ENCODE peak calls at places on chromosome 16, in five cellular contexts. J, R, H, I and A are unnamed samples.

GRCh38 chr16:28040039-28040438 is 23.5 kb downstream of the GSG1L start:
- DNase-seq in J (no peak), R (no peak), H (no peak), I (no peak), A (no peak)

GRCh38 chr16:27402964-27403600 is 1.1 kb downstream of the IL21R start:
- DNase-seq in J (no peak), R (no peak), H (no peak), I (no peak), A (no peak)

GRCh38 chr16:48272837-48273421 is 25.6 kb upstream of the ABCC11 start:
- DNase-seq in J (no peak), R (no peak), H (no peak), I (no peak), A (no peak)

GRCh38 chr16:55039931-55040330 is 109.3 kb downstream of the IRX5 start:
- DNase-seq in J (no peak), R (no peak), H (no peak), I (no peak), A (no peak)

GRCh38 chr16:371729-372521 is 1.6 kb upstream of the MRPL28 start:
- DNase-seq in J (no peak), R (no peak), H (no peak), I (no peak), A (no peak)

GRCh38 chr16:22206847-22207714 is 1.0 kb downstream of the EEF2K start:
- DNase-seq in J (peak; percentile 53), R (peak; percentile 28), H (no peak), I (peak; percentile 37), A (no peak)

GRCh38 chr16:85234310-85235235 is 122.3 kb upstream of the CIBAR2 start:
- DNase-seq in J (peak; percentile 55), R (no peak), H (no peak), I (peak; percentile 37), A (peak; percentile 73)

GRCh38 chr16:62280556-62280955 is 244.3 kb upstream of the CDH8 start:
- DNase-seq in J (no peak), R (no peak), H (no peak), I (no peak), A (no peak)

GRCh38 chr16:62289230-62289629 is 253.0 kb upstream of the CDH8 start:
- DNase-seq in J (no peak), R (no peak), H (no peak), I (no peak), A (no peak)

GRCh38 chr16:83581082-83581481 is 226.7 kb upstream of the HSBP1 start:
- DNase-seq in J (no peak), R (no peak), H (no peak), I (no peak), A (no peak)

GRCh38 chr16:73483934-73484712 is 436.2 kb upstream of the ZFHX3 start:
- DNase-seq in J (no peak), R (no peak), H (no peak), I (no peak), A (no peak)

GRCh38 chr16:2163211-2163881 is 7.8 kb downstream of the TRAF7 start:
- DNase-seq in J (peak; percentile 96), R (no peak), H (no peak), I (no peak), A (no peak)
- H3K27ac ChIP-seq in J (peak overlapping the region; percentile 74), R (no peak overlapping the region), H (peak overlapping the region; percentile 90), I (no peak overlapping the region), A (no peak overlapping the region)

DNA sequence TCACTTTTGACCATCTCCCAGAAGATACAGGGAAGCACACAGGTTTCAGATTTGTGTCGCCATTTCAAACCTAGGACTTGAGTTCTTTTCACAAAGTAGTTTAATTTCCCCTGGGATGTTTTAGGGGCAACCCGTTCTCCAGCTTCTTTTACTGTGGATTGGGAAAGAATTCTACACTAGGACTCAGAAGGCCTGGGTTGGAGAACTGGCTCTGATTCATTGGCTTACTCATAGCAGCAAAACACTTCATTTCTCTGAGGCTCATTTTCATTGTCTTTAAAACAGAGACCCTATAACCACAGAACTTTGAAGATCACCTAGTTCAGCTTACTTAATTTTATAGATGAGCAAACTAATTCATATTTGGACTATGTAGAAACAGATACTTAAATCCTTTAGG is 175.9 kb upstream of the SALL1 start:
- DNase-seq in J (no peak), R (no peak), H (no peak), I (no peak), A (peak; percentile 8)
- H3K4me3 ChIP-seq in J (no peak overlapping the region), R (no peak overlapping the region), H (no peak overlapping the region), I (no peak overlapping the region), A (no peak overlapping the region)

GRCh38 chr16:67372664-67373063 is 20.6 kb downstream of the TPPP3 start:
- DNase-seq in J (no peak), R (no peak), H (peak; percentile 12), I (peak; percentile 41), A (no peak)
- H3K27ac ChIP-seq in J (no peak overlapping the region), R (no peak overlapping the region), H (no peak overlapping the region), I (no peak overlapping the region), A (no peak overlapping the region)

GRCh38 chr16:53817812-53818211 is 113.9 kb downstream of the FTO start:
- DNase-seq in J (no peak), R (no peak), H (no peak), I (no peak), A (no peak)

GRCh38 chr16:53822936-53823529 is 119.1 kb downstream of the FTO start:
- DNase-seq in J (no peak), R (no peak), H (no peak), I (no peak), A (no peak)

GRCh38 chr16:53826658-53827057 is 122.7 kb downstream of the FTO start:
- DNase-seq in J (no peak), R (no peak), H (no peak), I (no peak), A (no peak)

GRCh38 chr16:53821487-53821886 is 117.5 kb downstream of the FTO start:
- DNase-seq in J (peak; percentile 6), R (no peak), H (no peak), I (no peak), A (no peak)

GRCh38 chr16:53821957-53822625 is 118.1 kb downstream of the FTO start:
- DNase-seq in J (peak; percentile 39), R (no peak), H (no peak), I (peak; percentile 45), A (peak; percentile 44)
- H3K4me3 ChIP-seq in J (no peak overlapping the region), R (no peak overlapping the region), H (no peak overlapping the region), I (no peak overlapping the region), A (no peak overlapping the region)

DNA sequence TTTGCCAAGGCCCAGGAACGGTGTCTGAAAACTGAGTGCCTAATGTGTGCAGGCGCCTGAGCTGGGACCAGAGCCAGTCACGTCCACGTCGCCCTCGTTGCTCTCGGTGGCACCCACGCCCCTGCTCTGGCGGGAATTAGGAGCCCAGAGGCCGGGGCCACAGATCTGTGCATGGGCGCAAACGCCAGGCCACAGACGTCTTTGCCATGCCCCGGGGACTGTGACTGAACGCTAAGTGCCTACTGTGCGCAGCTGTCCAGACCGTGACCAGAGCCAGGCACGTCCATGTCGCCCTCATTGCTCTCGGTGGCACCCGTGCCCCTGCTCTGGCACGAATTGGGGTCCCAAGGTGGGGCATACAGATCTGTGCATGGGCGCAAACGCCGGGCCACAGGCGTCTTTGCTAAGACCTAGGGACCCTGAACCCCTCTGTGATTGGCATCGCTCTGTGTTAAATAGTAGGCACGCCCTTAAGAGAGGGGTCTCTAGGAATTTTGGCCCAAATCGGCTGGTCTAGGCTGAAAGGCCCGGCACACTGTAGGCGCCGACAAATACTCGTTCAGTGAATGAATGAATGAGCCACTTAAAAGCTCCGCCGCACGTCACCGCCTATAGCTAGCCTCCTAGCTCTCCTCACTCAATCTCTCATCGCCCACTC is 830 bp upstream of the UBALD1 start:
- DNase-seq in J (no peak), R (no peak), H (no peak), I (no peak), A (no peak)
- H3K27ac ChIP-seq in J (peak overlapping the region; percentile 62), R (peak overlapping the region; percentile 49), H (peak overlapping the region; percentile 83), I (peak overlapping the region; percentile 93), A (peak overlapping the region; percentile 85)

GRCh38 chr16:20901068-20901440 is 483 bp downstream of the LYRM1 start:
- DNase-seq in J (no peak), R (no peak), H (no peak), I (no peak), A (no peak)

GRCh38 chr16:20903889-20904506 is 3.4 kb downstream of the LYRM1 start:
- DNase-seq in J (no peak), R (no peak), H (no peak), I (no peak), A (no peak)

GRCh38 chr16:20903116-20903888 is 2.7 kb downstream of the LYRM1 start:
- DNase-seq in J (no peak), R (no peak), H (no peak), I (no peak), A (no peak)

GRCh38 chr16:20901441-20902112 is 1.0 kb downstream of the LYRM1 start:
- DNase-seq in J (peak; percentile 87), R (no peak), H (no peak), I (peak; percentile 57), A (no peak)

DNA sequence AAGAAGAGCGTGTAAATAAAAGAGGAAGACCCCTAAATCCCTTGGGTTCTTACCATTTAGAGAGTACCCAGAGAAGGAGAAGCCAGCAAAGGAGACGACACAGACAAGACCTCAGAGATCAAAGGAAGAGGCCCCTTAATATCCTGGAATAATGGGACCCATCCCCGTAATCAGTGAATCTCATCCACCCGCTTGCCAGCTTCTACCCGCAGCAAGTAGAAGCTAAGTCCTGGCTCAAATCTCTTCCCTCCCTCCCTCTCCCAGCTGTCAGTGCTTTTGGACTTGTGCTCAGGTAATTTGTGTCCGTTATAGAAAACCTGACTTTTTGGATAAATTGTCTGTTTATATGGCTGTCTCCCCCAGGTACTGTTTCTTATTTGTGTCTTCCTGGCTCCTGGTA is 1.9 kb downstream of the LYRM1 start:
- DNase-seq in J (no peak), R (no peak), H (no peak), I (no peak), A (no peak)
- H3K4me3 ChIP-seq in J (peak overlapping the region; percentile 84), R (no peak overlapping the region), H (no peak overlapping the region), I (no peak overlapping the region), A (no peak overlapping the region)

DNA sequence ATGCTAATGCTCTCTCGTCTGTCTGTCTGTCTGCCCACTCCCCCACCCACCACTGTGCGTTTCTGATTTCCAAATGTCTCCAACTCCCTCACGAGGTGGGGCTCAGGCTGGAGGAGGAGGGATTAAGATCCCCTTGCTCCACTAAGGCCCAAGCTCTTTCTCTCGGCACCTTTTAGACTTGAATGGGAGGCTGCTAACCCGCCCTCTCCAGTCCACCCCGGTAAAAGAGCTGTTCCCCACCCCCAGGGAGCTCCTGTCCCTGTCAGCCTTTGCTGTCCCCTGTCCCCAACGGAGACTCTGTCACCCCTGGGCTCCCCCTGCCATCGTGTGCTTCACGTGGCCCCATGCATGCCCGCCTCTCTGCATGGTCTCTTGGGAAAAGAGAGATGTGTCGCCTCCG is 68.5 kb upstream of the PLCG2 start:
- DNase-seq in J (no peak), R (no peak), H (no peak), I (peak; percentile 60), A (no peak)
- H3K27ac ChIP-seq in J (no peak overlapping the region), R (no peak overlapping the region), H (no peak overlapping the region), I (peak overlapping the region; percentile 97), A (no peak overlapping the region)

GRCh38 chr16:23676924-23677480 is 1.7 kb upstream of the PLK1 start:
- DNase-seq in J (no peak), R (no peak), H (no peak), I (no peak), A (no peak)

GRCh38 chr16:23679274-23679985 is 741 bp downstream of the PLK1 start:
- DNase-seq in J (peak; percentile 62), R (no peak), H (no peak), I (peak; percentile 48), A (no peak)

GRCh38 chr16:23678430-23679273 is at the start of gene PLK1:
- DNase-seq in J (peak; percentile 90), R (peak; percentile 51), H (peak; percentile 76), I (peak; percentile 88), A (peak; percentile 45)

GRCh38 chr16:23682181-23682580 is 3.5 kb downstream of the PLK1 start:
- DNase-seq in J (no peak), R (no peak), H (no peak), I (no peak), A (no peak)

GRCh38 chr16:23679986-23680336 is 1.3 kb downstream of the PLK1 start:
- DNase-seq in J (no peak), R (no peak), H (no peak), I (no peak), A (no peak)
- H3K4me3 ChIP-seq in J (peak overlapping the region; percentile 94), R (no peak overlapping the region), H (peak overlapping the region; percentile 99), I (peak overlapping the region; percentile 78), A (peak overlapping the region; percentile 67)